ENCODE peak calls at places on chromosomes 11 and 22, in eight cellular contexts. Z, Y, P, I, T, X, Q and U are unnamed samples.

GRCh38 chr11:118411523-118411922 is 10.1 kb downstream of the ATP5MG start:
- DNase-seq in X (no peak), Z (no peak), T (no peak), Y (no peak), I (no peak), Q (no peak), P (no peak), U (no peak)

GRCh38 chr11:125079878-125080530 is 16.9 kb downstream of the SLC37A2 start:
- DNase-seq in P (no peak), Q (no peak), Z (no peak), I (no peak), T (no peak), Y (no peak), X (no peak), U (no peak)

GRCh38 chr11:8839957-8840945 is 70.7 kb upstream of the AKIP1 start:
- DNase-seq in P (no peak), T (no peak), Z (peak), Y (no peak), I (peak), X (no peak), Q (peak), U (no peak)

GRCh38 chr22:31537019-31537535 is 40.7 kb downstream of the SFI1 start:
- DNase-seq in Y (no peak), Q (no peak), X (peak), P (no peak), I (peak), Z (no peak), T (peak), U (no peak)

GRCh38 chr22:31241200-31241599 is 29.1 kb downstream of the LIMK2 start:
- DNase-seq in Y (no peak), X (no peak), P (no peak), Z (no peak), T (no peak), I (peak), Q (peak), U (no peak)

GRCh38 chr22:31083377-31083768 is 2.3 kb downstream of the SMTN start:
- DNase-seq in Z (no peak), Y (no peak), X (no peak), Q (no peak), T (no peak), I (no peak), P (no peak), U (no peak)

GRCh38 chr11:16356057-16356750 is at the start of gene SOX6:
- DNase-seq in Y (no peak), X (peak), T (no peak), I (peak), P (no peak), Q (peak), Z (no peak), U (no peak)

GRCh38 chr11:41788177-41788576 is 328.7 kb upstream of the LRRC4C start:
- DNase-seq in X (no peak), I (no peak), Q (no peak), Z (no peak), P (no peak), Y (no peak), T (no peak), U (no peak)

GRCh38 chr22:29214232-29214631 is 8.5 kb downstream of the EMID1 start:
- DNase-seq in Z (no peak), Y (no peak), Q (peak), X (no peak), P (no peak), T (no peak), I (no peak), U (no peak)

GRCh38 chr11:130416537-130416896 is 11.9 kb downstream of the ADAMTS8 start:
- DNase-seq in Q (no peak), P (no peak), Y (no peak), T (no peak), I (no peak), X (no peak), Z (no peak), U (no peak)

GRCh38 chr11:44454686-44455085 is 110.8 kb upstream of the CD82 start:
- DNase-seq in P (no peak), X (no peak), I (no peak), Z (no peak), Y (no peak), Q (no peak), T (no peak), U (no peak)

GRCh38 chr11:44451706-44452105 is 113.8 kb upstream of the CD82 start:
- DNase-seq in T (no peak), X (no peak), Z (no peak), Q (no peak), Y (no peak), P (no peak), I (no peak), U (no peak)

GRCh38 chr11:44453871-44454270 is 111.6 kb upstream of the CD82 start:
- DNase-seq in Z (no peak), Y (no peak), X (no peak), Q (no peak), I (no peak), T (no peak), P (no peak), U (no peak)

GRCh38 chr11:44456544-44457270 is 108.8 kb upstream of the CD82 start:
- DNase-seq in Z (no peak), Y (no peak), T (no peak), I (no peak), X (no peak), Q (peak), P (peak), U (no peak)

GRCh38 chr11:44453213-44453612 is 112.2 kb upstream of the CD82 start:
- DNase-seq in X (peak), Z (no peak), T (no peak), I (no peak), Q (no peak), P (no peak), Y (no peak), U (no peak)
- H3K4me3 ChIP-seq in X (no peak), Z (no peak), T (no peak), I (no peak), Q (no peak), P (no peak), Y (no peak), U (no peak)

GRCh38 chr11:64080390-64080789 is 44.7 kb downstream of the FLRT1 start:
- DNase-seq in X (no peak), T (no peak), Z (no peak), P (no peak), Q (no peak), Y (no peak), I (no peak), U (no peak)
- H3K4me3 ChIP-seq in X (no peak), T (no peak), Z (no peak), P (no peak), Q (no peak), Y (no peak), I (no peak), U (no peak)

GRCh38 chr22:48071828-48072227 is 1309.4 kb downstream of the TBC1D22A start:
- DNase-seq in Z (no peak), Y (no peak), I (no peak), X (no peak), Q (no peak), P (no peak), T (peak), U (no peak)

GRCh38 chr22:48070083-48070482 is 1307.6 kb downstream of the TBC1D22A start:
- DNase-seq in I (no peak), Y (no peak), Q (no peak), Z (no peak), X (no peak), P (no peak), T (no peak), U (no peak)

GRCh38 chr22:48071305-48071704 is 1308.9 kb downstream of the TBC1D22A start:
- DNase-seq in Y (no peak), P (no peak), Z (no peak), T (peak), Q (no peak), I (no peak), X (no peak), U (no peak)

GRCh38 chr22:48072777-48073176 is 1310.3 kb downstream of the TBC1D22A start:
- DNase-seq in Q (peak), X (no peak), T (peak), I (no peak), Y (no peak), Z (no peak), P (no peak), U (no peak)

DNA sequence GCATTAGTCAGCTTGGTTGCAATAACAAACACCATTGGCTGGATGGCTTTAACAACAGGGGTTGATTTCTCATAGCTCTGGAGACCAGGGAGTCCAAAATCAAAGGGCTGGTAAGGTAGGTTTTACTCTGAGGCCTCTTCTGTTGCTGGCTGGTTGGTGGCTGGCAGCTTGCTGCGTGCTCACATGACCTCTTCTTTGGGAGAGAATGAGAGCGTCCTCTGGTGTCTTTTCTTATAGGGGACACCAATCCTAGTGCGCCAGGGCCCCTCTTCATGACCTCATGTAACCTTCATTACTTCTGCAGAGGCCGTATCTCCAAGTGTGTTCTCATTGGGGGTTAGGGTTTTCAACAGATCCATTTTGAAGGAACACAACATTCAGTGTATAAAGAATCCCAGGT is 1308.3 kb downstream of the TBC1D22A start:
- DNase-seq in I (no peak), P (no peak), X (no peak), Q (peak), T (peak), Z (no peak), Y (no peak), U (no peak)
- H3K4me3 ChIP-seq in I (no peak), P (no peak), X (no peak), Q (no peak), T (peak), Z (no peak), Y (no peak), U (no peak)

GRCh38 chr11:67022961-67023956 is at the start of gene SYT12:
- DNase-seq in I (peak), Z (no peak), X (peak), Q (peak), Y (no peak), T (no peak), P (peak), U (no peak)

GRCh38 chr11:67022341-67022933 is 497 bp upstream of the SYT12 start:
- DNase-seq in X (no peak), T (no peak), Z (no peak), P (no peak), Q (no peak), Y (no peak), I (peak), U (no peak)

GRCh38 chr11:67024410-67024809 is 1.5 kb downstream of the SYT12 start:
- DNase-seq in T (peak), X (no peak), Y (no peak), I (no peak), P (no peak), Q (no peak), Z (no peak), U (no peak)

GRCh38 chr11:67024966-67025365 is 2.0 kb downstream of the SYT12 start:
- DNase-seq in Y (no peak), Q (no peak), X (no peak), T (no peak), Z (no peak), P (no peak), I (no peak), U (no peak)

GRCh38 chr11:67023957-67024353 is 1.0 kb downstream of the SYT12 start:
- DNase-seq in X (no peak), I (no peak), Z (no peak), T (no peak), Y (no peak), Q (no peak), P (no peak), U (no peak)
- H3K4me3 ChIP-seq in X (peak), I (no peak), Z (no peak), T (no peak), Y (no peak), Q (peak), P (peak), U (peak)

DNA sequence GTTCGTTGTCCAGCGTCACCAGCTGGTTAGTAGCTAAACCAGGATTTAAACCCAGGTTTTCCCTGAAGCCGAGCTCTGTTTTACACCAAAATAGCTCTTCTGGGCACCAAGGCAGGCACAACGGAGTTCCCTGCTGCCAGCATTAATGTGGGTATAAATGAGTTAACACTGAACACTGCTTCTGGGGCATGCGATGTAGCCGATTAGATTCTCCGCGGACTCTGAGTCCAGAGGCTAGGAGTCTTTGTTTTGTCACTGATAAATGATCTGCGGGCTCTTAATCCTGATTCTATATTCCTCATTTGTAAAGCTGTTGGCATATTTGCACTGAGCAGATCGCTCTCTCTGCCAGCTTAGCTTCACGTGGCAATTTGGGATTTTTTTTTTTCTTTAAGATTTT is 16.8 kb upstream of the LDLRAD3 start:
- DNase-seq in T (no peak), X (no peak), Y (no peak), Q (peak), I (no peak), P (no peak), Z (no peak), U (no peak)
- H3K4me3 ChIP-seq in T (no peak), X (no peak), Y (no peak), Q (no peak), I (no peak), P (no peak), Z (no peak), U (no peak)

DNA sequence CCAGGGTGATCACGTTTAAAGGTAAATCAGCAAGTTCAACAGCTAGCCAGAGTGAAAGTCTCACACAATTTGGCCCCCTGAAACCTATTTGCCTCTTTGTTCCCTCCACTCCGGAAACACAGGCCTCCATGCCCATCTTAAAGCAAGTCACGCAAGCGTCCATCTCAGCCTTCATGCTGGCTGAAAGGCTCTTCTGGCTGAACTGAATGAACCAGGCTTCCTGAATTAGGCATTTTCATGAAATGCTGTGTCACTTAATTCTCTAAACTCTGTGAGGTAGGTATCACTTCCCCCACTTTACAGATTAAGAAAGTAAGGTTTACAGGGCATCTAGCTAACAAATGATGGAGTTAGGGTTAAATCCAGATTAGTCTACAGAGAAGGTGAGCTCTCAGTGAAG is 1.4 kb downstream of the SLC25A17 start:
- DNase-seq in Y (no peak), X (no peak), I (no peak), P (no peak), Q (no peak), T (peak), Z (no peak), U (no peak)
- H3K4me3 ChIP-seq in Y (no peak), X (no peak), I (no peak), P (peak), Q (peak), T (peak), Z (no peak), U (peak)

GRCh38 chr11:35040221-35040942 is 98.6 kb upstream of the CD44 start:
- DNase-seq in I (peak), Q (no peak), X (no peak), P (peak), T (no peak), Y (no peak), Z (no peak), U (no peak)
- H3K4me3 ChIP-seq in I (no peak), Q (no peak), X (no peak), P (peak), T (no peak), Y (no peak), Z (no peak), U (no peak)

GRCh38 chr11:128503231-128503991 is 83.9 kb downstream of the ETS1 start:
- DNase-seq in I (peak), T (no peak), X (no peak), Q (no peak), P (no peak), Z (no peak), Y (peak), U (peak)
- H3K4me3 ChIP-seq in I (no peak), T (peak), X (no peak), Q (no peak), P (no peak), Z (no peak), Y (no peak), U (no peak)

GRCh38 chr11:28442113-28442512 is 333.9 kb downstream of the METTL15 start:
- DNase-seq in Q (no peak), P (no peak), I (no peak), Y (no peak), T (no peak), X (no peak), Z (no peak), U (no peak)

GRCh38 chr11:28439403-28439802 is 331.2 kb downstream of the METTL15 start:
- DNase-seq in Q (no peak), T (no peak), I (no peak), P (no peak), Z (no peak), Y (no peak), X (no peak), U (no peak)
- H3K4me3 ChIP-seq in Q (no peak), T (no peak), I (no peak), P (no peak), Z (no peak), Y (no peak), X (no peak), U (no peak)

DNA sequence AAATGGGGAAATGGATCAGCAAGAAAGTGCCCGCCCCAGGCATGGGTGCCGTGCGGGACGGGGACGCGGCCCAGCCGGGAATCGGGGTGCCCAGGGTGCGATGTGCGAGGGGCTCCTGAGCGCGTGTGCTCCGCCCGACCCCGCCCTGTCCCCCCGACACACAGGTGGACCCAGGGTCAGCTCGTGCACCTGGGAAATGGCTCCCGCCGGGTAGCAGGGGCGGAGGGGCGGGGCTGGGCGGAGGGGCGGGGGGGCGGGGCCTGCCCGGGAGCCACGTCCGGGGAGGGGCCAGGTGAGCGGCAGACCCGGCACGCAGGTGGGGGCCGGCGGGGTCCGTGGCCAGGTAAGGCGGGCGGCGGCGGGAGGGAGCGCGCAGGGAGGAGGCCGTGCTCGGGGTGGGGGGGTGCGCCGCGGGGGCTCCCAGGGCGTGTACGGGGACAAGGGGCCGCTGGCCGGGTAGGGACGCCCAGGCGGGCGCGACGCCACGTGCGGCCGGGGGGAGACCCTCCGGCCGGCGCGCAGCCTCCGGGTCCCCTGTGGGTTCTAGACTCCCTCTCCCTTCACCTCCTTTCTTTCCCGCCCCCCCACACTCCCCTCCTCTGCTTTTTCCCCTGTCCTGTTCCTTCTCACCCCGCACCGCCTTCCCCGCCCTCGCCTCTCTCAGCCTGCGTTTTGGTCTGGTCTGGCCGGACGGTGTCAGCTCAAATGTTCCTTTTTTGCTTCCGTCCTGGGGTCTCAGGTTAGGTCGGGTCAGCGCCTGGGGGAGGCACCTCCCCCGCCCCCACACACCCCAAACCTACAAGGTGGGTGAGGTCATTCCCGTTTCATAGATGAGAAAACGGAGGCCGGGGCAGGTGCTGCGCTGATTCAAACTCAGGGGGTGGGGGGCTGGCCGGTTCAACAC is at the start of gene ARHGAP8:
- DNase-seq in Y (no peak), Q (peak), P (peak), Z (peak), X (peak), T (no peak), I (no peak), U (no peak)
- H3K4me3 ChIP-seq in Y (no peak), Q (peak), P (peak), Z (peak), X (peak), T (no peak), I (no peak), U (no peak)